ENCODE peak calls at places on chromosomes 6 and 20, in seven cellular contexts. R, X, B, Q, S, M and Y are unnamed samples.

GRCh38 chr6:161835426-161836029 is 561.7 kb upstream of the AGPAT4 start:
- DNase-seq in R (no peak), X (no peak), B (peak; percentile 36), Q (no peak), S (peak; percentile 13), M (no peak), Y (no peak)

GRCh38 chr20:46931699-46932098 is 37.1 kb downstream of the EYA2 start:
- DNase-seq in R (no peak), X (peak; percentile 47), B (no peak), Q (no peak), S (no peak), M (no peak), Y (peak; percentile 74)

GRCh38 chr20:24627291-24627690 is 157.9 kb downstream of the SYNDIG1 start:
- DNase-seq in R (no peak), X (no peak), B (no peak), Q (no peak), S (no peak), M (no peak), Y (no peak)

GRCh38 chr6:118354641-118355040 is 193.5 kb upstream of the PLN start:
- DNase-seq in R (no peak), X (no peak), B (no peak), Q (no peak), S (no peak), M (no peak), Y (no peak)

GRCh38 chr20:13458860-13459451 is 179.8 kb downstream of the TASP1 start:
- DNase-seq in R (peak; percentile 59), X (no peak), B (peak; percentile 33), Q (peak; percentile 18), S (peak; percentile 61), M (no peak), Y (no peak)

GRCh38 chr6:151024597-151024996 is 159.1 kb downstream of the MTHFD1L start:
- DNase-seq in R (no peak), X (no peak), B (no peak), Q (no peak), S (no peak), M (no peak), Y (no peak)

GRCh38 chr6:157953580-157954091 is 28.0 kb upstream of the SYNJ2 start:
- DNase-seq in R (no peak), X (no peak), B (no peak), Q (no peak), S (peak; percentile 39), M (no peak), Y (no peak)

GRCh38 chr6:87095056-87095527 is at the start of gene CGA:
- DNase-seq in R (no peak), X (no peak), B (no peak), Q (no peak), S (no peak), M (no peak), Y (no peak)

GRCh38 chr20:39112196-39112743 is 150.1 kb downstream of the DHX35 start:
- DNase-seq in R (peak; percentile 66), X (no peak), B (peak; percentile 91), Q (peak; percentile 19), S (peak; percentile 65), M (peak; percentile 71), Y (no peak)

GRCh38 chr20:34771680-34772081 is 53.8 kb downstream of the NCOA6 start:
- DNase-seq in R (no peak), X (no peak), B (no peak), Q (no peak), S (no peak), M (no peak), Y (no peak)

DNA sequence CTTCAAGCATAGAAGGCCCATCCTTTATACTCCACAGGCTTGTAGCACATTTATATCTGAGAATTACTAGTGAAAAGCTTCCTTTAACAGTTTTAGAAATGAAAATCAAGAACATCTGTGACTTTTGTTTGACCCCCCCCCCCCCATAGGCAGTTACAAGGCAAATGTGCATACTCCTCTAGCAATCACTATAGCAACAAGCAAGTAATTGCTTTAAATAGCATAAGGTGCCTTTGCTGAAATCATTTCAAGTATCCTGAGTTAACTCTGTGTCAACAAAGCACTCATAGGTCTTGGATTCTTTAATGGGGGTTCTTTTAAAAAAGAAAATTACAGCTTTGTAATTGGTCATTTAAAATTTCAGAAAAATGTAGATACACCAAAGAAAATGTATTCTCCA is 917.8 kb downstream of the PHF3 start:
- DNase-seq in R (no peak), X (no peak), B (peak; percentile 30), Q (no peak), S (no peak), M (no peak), Y (no peak)
- TF ChIP-seq EP300 in R (no peak), X (no peak), B (no peak), Q (no peak), S (no peak), M (no peak), Y (no peak)

GRCh38 chr6:3457710-3458605 is 1.1 kb upstream of the SLC22A23 start:
- DNase-seq in R (peak; percentile 63), X (no peak), B (peak; percentile 37), Q (peak; percentile 71), S (peak; percentile 37), M (peak; percentile 77), Y (no peak)
- TF ChIP-seq EP300 in R (no peak), X (no peak), B (no peak), Q (no peak), S (no peak), M (no peak), Y (no peak)

GRCh38 chr6:46130665-46131064 is 876 bp downstream of the ENPP4 start:
- DNase-seq in R (no peak), X (no peak), B (no peak), Q (no peak), S (no peak), M (no peak), Y (no peak)

GRCh38 chr6:46128476-46128875 is 1.3 kb upstream of the ENPP4 start:
- DNase-seq in R (no peak), X (no peak), B (no peak), Q (no peak), S (no peak), M (no peak), Y (no peak)

GRCh38 chr6:46129301-46129633 is 522 bp upstream of the ENPP4 start:
- DNase-seq in R (no peak), X (no peak), B (no peak), Q (no peak), S (no peak), M (no peak), Y (no peak)

GRCh38 chr6:46134216-46134615 is 4.4 kb downstream of the ENPP4 start:
- DNase-seq in R (no peak), X (no peak), B (no peak), Q (no peak), S (no peak), M (no peak), Y (no peak)

GRCh38 chr6:46129634-46130505 is at the start of gene ENPP4:
- DNase-seq in R (peak; percentile 73), X (peak; percentile 72), B (peak; percentile 72), Q (peak; percentile 91), S (peak; percentile 15), M (peak; percentile 91), Y (peak; percentile 85)
- TF ChIP-seq EP300 in R (no peak), X (peak; percentile 85), B (no peak), Q (no peak), S (no peak), M (no peak), Y (no peak)

DNA sequence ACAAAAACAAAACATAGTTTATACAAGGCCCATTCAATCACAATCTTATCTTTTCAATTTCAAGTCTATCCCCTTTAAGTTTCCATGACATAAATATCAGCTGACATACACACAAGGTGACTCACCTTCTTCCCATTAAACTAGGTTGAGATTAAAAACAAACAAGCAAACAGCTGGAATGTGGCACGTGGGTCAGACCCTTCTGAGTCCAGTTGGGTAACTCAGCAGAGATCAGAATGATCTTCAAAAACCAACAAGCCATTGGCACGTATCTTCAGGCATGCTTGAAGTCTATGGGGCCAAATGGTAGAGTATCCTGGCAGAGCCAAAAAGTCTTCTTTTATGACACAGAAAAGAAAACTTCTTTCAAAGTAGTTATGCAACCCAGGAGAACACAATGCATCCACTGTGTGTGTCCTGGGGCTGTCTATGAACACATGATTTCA is 603.5 kb upstream of the CITED2 start:
- DNase-seq in R (peak; percentile 62), X (no peak), B (no peak), Q (no peak), S (peak; percentile 18), M (no peak), Y (no peak)
- TF ChIP-seq EP300 in R (peak; percentile 16), X (peak; percentile 89), B (no peak), Q (no peak), S (no peak), M (no peak), Y (no peak)

GRCh38 chr6:13866291-13866690 is 51.9 kb upstream of the MCUR1 start:
- DNase-seq in R (no peak), X (no peak), B (no peak), Q (no peak), S (no peak), M (no peak), Y (no peak)

GRCh38 chr6:13868236-13868635 is 53.9 kb upstream of the MCUR1 start:
- DNase-seq in R (no peak), X (no peak), B (no peak), Q (no peak), S (no peak), M (no peak), Y (no peak)

GRCh38 chr6:13865132-13865531 is 50.8 kb upstream of the MCUR1 start:
- DNase-seq in R (no peak), X (no peak), B (no peak), Q (no peak), S (no peak), M (no peak), Y (no peak)

GRCh38 chr6:13859871-13860555 is 45.7 kb upstream of the MCUR1 start:
- DNase-seq in R (no peak), X (no peak), B (peak; percentile 61), Q (no peak), S (no peak), M (no peak), Y (no peak)

GRCh38 chr6:13863699-13864155 is 49.4 kb upstream of the MCUR1 start:
- DNase-seq in R (no peak), X (no peak), B (no peak), Q (no peak), S (peak; percentile 25), M (no peak), Y (no peak)
- TF ChIP-seq EP300 in R (no peak), X (no peak), B (no peak), Q (no peak), S (no peak), M (no peak), Y (no peak)

DNA sequence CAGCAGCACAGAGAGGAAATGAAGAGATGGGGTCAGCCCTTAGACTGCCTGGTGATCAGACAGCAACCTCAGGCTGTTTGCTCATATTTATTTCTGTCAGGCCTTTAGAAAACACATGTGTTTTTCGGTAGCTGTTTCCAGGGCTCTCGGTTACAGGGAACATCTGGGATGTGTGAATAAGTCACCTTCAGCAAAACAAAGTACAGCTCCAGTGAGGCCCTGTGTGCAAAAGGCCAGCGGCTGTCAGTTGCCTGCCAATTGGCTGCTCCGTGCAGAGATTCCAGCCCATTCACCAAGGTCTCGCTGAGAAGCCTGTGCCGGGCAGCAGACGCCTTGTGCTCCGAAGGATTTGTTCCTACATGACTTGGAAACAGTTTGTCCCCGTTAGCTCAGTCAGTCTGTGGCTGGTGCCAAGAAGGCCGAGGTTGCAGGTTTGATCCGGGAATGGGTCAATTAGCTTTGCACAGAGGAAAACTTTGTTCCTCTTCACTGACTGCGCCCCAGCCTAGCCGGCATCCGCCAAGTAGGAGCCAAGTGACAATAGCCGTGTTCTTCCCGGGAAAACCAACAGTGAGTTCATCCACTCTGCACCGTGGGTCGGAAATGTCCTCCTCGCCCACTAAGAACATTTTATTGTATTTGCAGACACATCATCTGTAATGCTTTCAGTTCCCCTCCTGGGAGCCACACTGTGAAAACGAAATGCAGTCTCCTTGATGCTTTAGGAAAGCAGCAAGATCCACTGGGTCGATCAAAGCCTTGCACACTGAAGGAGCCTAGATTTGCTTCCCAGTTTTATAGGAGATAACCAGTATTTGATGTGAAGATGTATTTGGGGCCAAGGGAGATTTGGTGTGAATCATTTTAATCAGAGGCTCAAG is 315.4 kb upstream of the CDYL start:
- DNase-seq in R (no peak), X (peak; percentile 70), B (no peak), Q (peak; percentile 40), S (no peak), M (peak; percentile 29), Y (peak; percentile 70)
- TF ChIP-seq EP300 in R (no peak), X (peak; percentile 91), B (no peak), Q (no peak), S (no peak), M (peak; percentile 97), Y (peak; percentile 70)